ENCODE peak calls at places on chromosomes 11 and 22, in six cellular contexts. One of them, this sample, is unnamed.

GRCh38 chr22:42688241-42688913 is 32.3 kb downstream of the A4GALT start:
- DNase-seq in PC-9: peak; percentile 89
- DNase-seq in IMR-90: peak; percentile 93
- DNase-seq in neural progenitor cell: peak; percentile 58
- DNase-seq in GM23248: peak; percentile 96
- DNase-seq in OCI-LY7: no peak
- DNase-seq in this sample: peak; percentile 98

GRCh38 chr11:2783536-2784082 is 83.8 kb upstream of the KCNQ1OT1 start:
- DNase-seq in PC-9: no peak
- DNase-seq in IMR-90: peak; percentile 4
- DNase-seq in neural progenitor cell: no peak
- DNase-seq in GM23248: no peak
- DNase-seq in OCI-LY7: no peak
- DNase-seq in this sample: peak; percentile 17

GRCh38 chr11:1118755-1119275 is 38.9 kb upstream of the MUC5AC start:
- DNase-seq in PC-9: no peak
- DNase-seq in IMR-90: no peak
- DNase-seq in neural progenitor cell: no peak
- DNase-seq in GM23248: no peak
- DNase-seq in OCI-LY7: no peak
- DNase-seq in this sample: no peak

GRCh38 chr22:26234267-26234666 is 65.0 kb downstream of the SEZ6L start:
- DNase-seq in PC-9: no peak
- DNase-seq in IMR-90: no peak
- DNase-seq in neural progenitor cell: no peak
- DNase-seq in GM23248: no peak
- DNase-seq in OCI-LY7: no peak
- DNase-seq in this sample: no peak

GRCh38 chr11:126416542-126417090 is 61.1 kb downstream of the ST3GAL4 start:
- DNase-seq in PC-9: no peak
- DNase-seq in IMR-90: peak; percentile 68
- DNase-seq in neural progenitor cell: peak; percentile 95
- DNase-seq in GM23248: peak; percentile 95
- DNase-seq in OCI-LY7: peak; percentile 62
- DNase-seq in this sample: peak; percentile 84

GRCh38 chr11:8765294-8765693 is 82.7 kb downstream of the RPL27A start:
- DNase-seq in PC-9: no peak
- DNase-seq in IMR-90: peak; percentile 85
- DNase-seq in neural progenitor cell: no peak
- DNase-seq in GM23248: peak; percentile 76
- DNase-seq in OCI-LY7: no peak
- DNase-seq in this sample: peak; percentile 89

GRCh38 chr22:21933899-21934298 is 18.7 kb downstream of the PPM1F start:
- DNase-seq in PC-9: no peak
- DNase-seq in IMR-90: no peak
- DNase-seq in neural progenitor cell: no peak
- DNase-seq in GM23248: no peak
- DNase-seq in OCI-LY7: no peak
- DNase-seq in this sample: no peak

GRCh38 chr11:92302766-92303165 is 78.1 kb downstream of the FAT3 start:
- DNase-seq in PC-9: no peak
- DNase-seq in IMR-90: peak; percentile 18
- DNase-seq in neural progenitor cell: no peak
- DNase-seq in GM23248: peak; percentile 77
- DNase-seq in OCI-LY7: no peak
- DNase-seq in this sample: peak; percentile 81

GRCh38 chr11:33869511-33870422 is 22.1 kb downstream of the LMO2 start:
- DNase-seq in PC-9: peak; percentile 29
- DNase-seq in IMR-90: peak; percentile 2
- DNase-seq in neural progenitor cell: peak; percentile 84
- DNase-seq in GM23248: peak; percentile 67
- DNase-seq in OCI-LY7: peak; percentile 17
- DNase-seq in this sample: peak; percentile 14

GRCh38 chr11:65885231-65885630 is 3.0 kb downstream of the FIBP start:
- DNase-seq in PC-9: no peak
- DNase-seq in IMR-90: no peak
- DNase-seq in neural progenitor cell: no peak
- DNase-seq in GM23248: no peak
- DNase-seq in OCI-LY7: no peak
- DNase-seq in this sample: no peak

GRCh38 chr11:78045851-78046485 is 17.7 kb upstream of the THRSP start:
- DNase-seq in PC-9: peak; percentile 93
- DNase-seq in IMR-90: peak; percentile 59
- DNase-seq in neural progenitor cell: peak; percentile 86
- DNase-seq in GM23248: peak; percentile 73
- DNase-seq in OCI-LY7: peak; percentile 68
- DNase-seq in this sample: peak; percentile 46

GRCh38 chr22:23682827-23683355 is 7.9 kb upstream of the RGL4 start:
- DNase-seq in PC-9: no peak
- DNase-seq in IMR-90: no peak
- DNase-seq in neural progenitor cell: no peak
- DNase-seq in GM23248: no peak
- DNase-seq in OCI-LY7: no peak
- DNase-seq in this sample: no peak

GRCh38 chr11:34363363-34364084 is 5.7 kb upstream of the ABTB2 start:
- DNase-seq in PC-9: no peak
- DNase-seq in IMR-90: no peak
- DNase-seq in neural progenitor cell: no peak
- DNase-seq in GM23248: no peak
- DNase-seq in OCI-LY7: no peak
- DNase-seq in this sample: no peak

GRCh38 chr11:1456166-1456565 is 30.4 kb downstream of the MOB2 start:
- DNase-seq in PC-9: no peak
- DNase-seq in IMR-90: no peak
- DNase-seq in neural progenitor cell: no peak
- DNase-seq in GM23248: no peak
- DNase-seq in OCI-LY7: no peak
- DNase-seq in this sample: no peak

GRCh38 chr22:50011447-50012200 is 941 bp downstream of the IL17REL start:
- DNase-seq in PC-9: no peak
- DNase-seq in IMR-90: no peak
- DNase-seq in neural progenitor cell: no peak
- DNase-seq in GM23248: no peak
- DNase-seq in OCI-LY7: peak; percentile 16
- DNase-seq in this sample: no peak

GRCh38 chr11:95924414-95924760 is 480 bp upstream of the MTMR2 start:
- DNase-seq in PC-9: peak; percentile 25
- DNase-seq in IMR-90: peak; percentile 48
- DNase-seq in neural progenitor cell: no peak
- DNase-seq in GM23248: peak; percentile 54
- DNase-seq in OCI-LY7: no peak
- DNase-seq in this sample: peak; percentile 73

GRCh38 chr22:48376428-48376827 is 1451.2 kb downstream of the BRD1 start:
- DNase-seq in PC-9: no peak
- DNase-seq in IMR-90: no peak
- DNase-seq in neural progenitor cell: peak; percentile 38
- DNase-seq in GM23248: no peak
- DNase-seq in OCI-LY7: no peak
- DNase-seq in this sample: no peak

GRCh38 chr11:130023204-130023603 is 20.6 kb upstream of the PRDM10 start:
- DNase-seq in PC-9: peak; percentile 71
- DNase-seq in IMR-90: peak; percentile 48
- DNase-seq in neural progenitor cell: no peak
- DNase-seq in GM23248: peak; percentile 60
- DNase-seq in OCI-LY7: peak; percentile 98
- DNase-seq in this sample: peak; percentile 41

GRCh38 chr11:20310137-20310536 is 53.4 kb upstream of the HTATIP2 start:
- DNase-seq in PC-9: no peak
- DNase-seq in IMR-90: no peak
- DNase-seq in neural progenitor cell: peak; percentile 35
- DNase-seq in GM23248: no peak
- DNase-seq in OCI-LY7: no peak
- DNase-seq in this sample: no peak

GRCh38 chr11:33480636-33481035 is 220.0 kb downstream of the C11orf91 start:
- DNase-seq in PC-9: no peak
- DNase-seq in IMR-90: no peak
- DNase-seq in neural progenitor cell: no peak
- DNase-seq in GM23248: no peak
- DNase-seq in OCI-LY7: no peak
- DNase-seq in this sample: no peak

GRCh38 chr11:83284501-83285051 is 1.6 kb downstream of the CCDC90B start:
- DNase-seq in PC-9: no peak
- DNase-seq in IMR-90: no peak
- DNase-seq in neural progenitor cell: no peak
- DNase-seq in GM23248: peak; percentile 17
- DNase-seq in OCI-LY7: no peak
- DNase-seq in this sample: no peak

DNA sequence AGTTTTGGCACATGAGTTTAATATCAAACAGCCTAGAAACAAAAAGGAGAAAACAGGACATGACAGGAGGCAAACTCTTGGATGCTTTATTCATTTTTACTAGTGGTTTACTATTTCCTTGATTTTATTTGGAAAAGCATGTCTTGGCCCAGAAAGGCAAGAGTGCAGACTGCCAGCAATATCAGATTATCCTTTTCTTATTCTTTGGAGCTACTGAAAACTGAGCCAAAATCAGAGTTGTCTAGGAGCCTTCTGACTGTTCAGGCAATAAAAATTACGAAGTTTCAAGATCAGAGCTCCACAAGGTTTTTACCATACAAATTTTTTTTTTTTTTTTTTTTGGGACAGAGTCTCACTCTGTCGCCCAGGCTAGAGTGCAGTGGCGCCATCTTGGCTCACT is 16.0 kb downstream of the CELF1 start:
- DNase-seq in PC-9: no peak
- DNase-seq in IMR-90: no peak
- DNase-seq in neural progenitor cell: no peak
- DNase-seq in GM23248: no peak
- DNase-seq in OCI-LY7: no peak
- DNase-seq in this sample: no peak
- H4K20me1 ChIP-seq in PC-9: peaks cover 98% of the 10 kb centered on the region
- H4K20me1 ChIP-seq in IMR-90: peaks cover 97% of the 10 kb centered on the region
- H4K20me1 ChIP-seq in neural progenitor cell: peaks cover 98% of the 10 kb centered on the region
- H4K20me1 ChIP-seq in GM23248: peaks cover 35% of the 10 kb centered on the region
- H4K20me1 ChIP-seq in OCI-LY7: peaks cover 15% of the 10 kb centered on the region
- H4K20me1 ChIP-seq in this sample: peaks cover 5% of the 10 kb centered on the region

GRCh38 chr11:62726156-62727006 is 876 bp downstream of the HNRNPUL2 start:
- DNase-seq in PC-9: peak; percentile 12
- DNase-seq in IMR-90: no peak
- DNase-seq in neural progenitor cell: no peak
- DNase-seq in GM23248: no peak
- DNase-seq in OCI-LY7: peak; percentile 37
- DNase-seq in this sample: no peak
- H4K20me1 ChIP-seq in PC-9: peaks cover 40% of the 10 kb centered on the region
- H4K20me1 ChIP-seq in IMR-90: peaks cover 48% of the 10 kb centered on the region
- H4K20me1 ChIP-seq in neural progenitor cell: peaks cover 54% of the 10 kb centered on the region
- H4K20me1 ChIP-seq in GM23248: peaks cover 13% of the 10 kb centered on the region
- H4K20me1 ChIP-seq in OCI-LY7: peaks cover 35% of the 10 kb centered on the region
- H4K20me1 ChIP-seq in this sample: peaks cover 4% of the 10 kb centered on the region

GRCh38 chr11:121298770-121299169 is 6.2 kb downstream of the SC5D start:
- DNase-seq in PC-9: no peak
- DNase-seq in IMR-90: no peak
- DNase-seq in neural progenitor cell: no peak
- DNase-seq in GM23248: no peak
- DNase-seq in OCI-LY7: no peak
- DNase-seq in this sample: no peak
- H4K20me1 ChIP-seq in PC-9: no peaks in the 10 kb centered on the region
- H4K20me1 ChIP-seq in IMR-90: no peaks in the 10 kb centered on the region
- H4K20me1 ChIP-seq in neural progenitor cell: peaks cover 47% of the 10 kb centered on the region
- H4K20me1 ChIP-seq in GM23248: no peaks in the 10 kb centered on the region
- H4K20me1 ChIP-seq in OCI-LY7: peaks cover 4% of the 10 kb centered on the region
- H4K20me1 ChIP-seq in this sample: peaks cover 3% of the 10 kb centered on the region

DNA sequence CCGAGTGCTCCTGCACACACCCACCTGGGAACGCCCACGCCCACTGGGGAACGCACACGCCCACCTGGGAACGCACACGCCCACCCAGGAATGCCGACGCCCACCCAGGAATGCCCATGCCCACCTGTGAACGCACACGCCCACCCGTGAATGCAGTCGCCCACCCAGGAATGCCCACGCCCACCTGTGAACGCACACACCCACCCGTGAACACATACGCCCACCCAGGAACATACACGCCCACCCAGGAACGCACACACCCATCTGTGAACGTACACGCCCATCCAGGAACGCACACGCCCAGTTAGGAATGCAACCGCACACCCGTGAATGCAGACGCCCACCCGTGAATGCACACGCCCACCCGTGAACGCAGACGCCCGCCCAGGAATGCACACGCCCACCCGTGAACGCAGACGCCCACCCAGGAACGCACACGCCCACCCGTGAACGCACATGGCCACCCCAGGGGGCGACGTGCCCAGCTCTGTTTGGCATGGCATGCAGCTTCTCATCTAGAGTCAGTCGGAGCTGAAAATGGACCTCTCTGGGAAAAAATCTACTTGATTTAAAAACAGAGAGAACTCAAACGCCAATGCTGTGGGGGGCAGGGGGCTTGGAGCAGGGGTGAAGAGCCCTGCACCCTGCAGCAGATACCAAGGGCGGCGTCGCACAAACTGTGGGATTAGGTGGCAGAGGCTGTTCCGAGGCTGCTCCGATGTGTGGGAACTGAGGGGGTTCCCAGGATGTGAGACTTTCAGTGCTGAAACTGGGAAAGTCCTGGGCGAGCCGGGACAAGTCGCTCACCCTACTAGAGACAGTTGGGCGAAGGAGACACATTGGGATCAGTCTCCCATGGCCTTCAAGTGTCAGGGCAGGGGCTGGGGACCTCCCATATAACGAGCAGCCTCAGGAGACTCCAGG is 83.3 kb downstream of the MYEOV start:
- DNase-seq in PC-9: peak; percentile 51
- DNase-seq in IMR-90: no peak
- DNase-seq in neural progenitor cell: no peak
- DNase-seq in GM23248: peak; percentile 46
- DNase-seq in OCI-LY7: no peak
- DNase-seq in this sample: no peak
- H4K20me1 ChIP-seq in PC-9: no peaks in the 10 kb centered on the region
- H4K20me1 ChIP-seq in IMR-90: no peaks in the 10 kb centered on the region
- H4K20me1 ChIP-seq in neural progenitor cell: no peaks in the 10 kb centered on the region
- H4K20me1 ChIP-seq in GM23248: no peaks in the 10 kb centered on the region
- H4K20me1 ChIP-seq in OCI-LY7: no peaks in the 10 kb centered on the region
- H4K20me1 ChIP-seq in this sample: no peaks in the 10 kb centered on the region

GRCh38 chr22:47022075-47022473 is 259.6 kb downstream of the TBC1D22A start:
- DNase-seq in PC-9: no peak
- DNase-seq in IMR-90: peak; percentile 22
- DNase-seq in neural progenitor cell: no peak
- DNase-seq in GM23248: peak; percentile 13
- DNase-seq in OCI-LY7: no peak
- DNase-seq in this sample: no peak
- H4K20me1 ChIP-seq in PC-9: peaks cover 14% of the 10 kb centered on the region
- H4K20me1 ChIP-seq in IMR-90: peaks cover 10% of the 10 kb centered on the region
- H4K20me1 ChIP-seq in neural progenitor cell: no peaks in the 10 kb centered on the region
- H4K20me1 ChIP-seq in GM23248: no peaks in the 10 kb centered on the region
- H4K20me1 ChIP-seq in OCI-LY7: no peaks in the 10 kb centered on the region
- H4K20me1 ChIP-seq in this sample: no peaks in the 10 kb centered on the region

GRCh38 chr22:38754247-38755154 is 1.3 kb downstream of the SUN2 start:
- DNase-seq in PC-9: peak; percentile 92
- DNase-seq in IMR-90: peak; percentile 43
- DNase-seq in neural progenitor cell: peak; percentile 48
- DNase-seq in GM23248: peak; percentile 67
- DNase-seq in OCI-LY7: peak; percentile 57
- DNase-seq in this sample: peak; percentile 86

GRCh38 chr22:38755911-38756532 is at the start of gene SUN2:
- DNase-seq in PC-9: peak; percentile 90
- DNase-seq in IMR-90: peak; percentile 77
- DNase-seq in neural progenitor cell: peak; percentile 87
- DNase-seq in GM23248: peak; percentile 93
- DNase-seq in OCI-LY7: peak; percentile 88
- DNase-seq in this sample: peak; percentile 82

GRCh38 chr22:38756631-38757463 is 1.0 kb upstream of the SUN2 start:
- DNase-seq in PC-9: no peak
- DNase-seq in IMR-90: no peak
- DNase-seq in neural progenitor cell: no peak
- DNase-seq in GM23248: peak; percentile 12
- DNase-seq in OCI-LY7: peak; percentile 55
- DNase-seq in this sample: peak; percentile 9

GRCh38 chr22:38753894-38754246 is 1.9 kb downstream of the SUN2 start:
- DNase-seq in PC-9: no peak
- DNase-seq in IMR-90: no peak
- DNase-seq in neural progenitor cell: no peak
- DNase-seq in GM23248: no peak
- DNase-seq in OCI-LY7: no peak
- DNase-seq in this sample: no peak

GRCh38 chr22:38755155-38755910 is 465 bp downstream of the SUN2 start:
- DNase-seq in PC-9: peak; percentile 97
- DNase-seq in IMR-90: peak; percentile 48
- DNase-seq in neural progenitor cell: peak; percentile 91
- DNase-seq in GM23248: peak; percentile 91
- DNase-seq in OCI-LY7: peak; percentile 50
- DNase-seq in this sample: peak; percentile 72
- H4K20me1 ChIP-seq in PC-9: no peaks in the 10 kb centered on the region
- H4K20me1 ChIP-seq in IMR-90: peaks cover 4% of the 10 kb centered on the region
- H4K20me1 ChIP-seq in neural progenitor cell: peaks cover 12% of the 10 kb centered on the region
- H4K20me1 ChIP-seq in GM23248: no peaks in the 10 kb centered on the region
- H4K20me1 ChIP-seq in OCI-LY7: peaks cover 4% of the 10 kb centered on the region
- H4K20me1 ChIP-seq in this sample: no peaks in the 10 kb centered on the region